ENCODE peak calls at places on chromosomes 1 and 21, in eight cellular contexts. R is psoas muscle, O is Calu3, Y is esophagus muscularis mucosa, N is Peyer's patch, E is tibial nerve, D is fibroblast of the aortic adventitia, H is esophagus squamous epithelium. G is an unnamed sample.

GRCh38 chr1:89671775-89672488 is 39.0 kb downstream of the LRRC8C start:
- DNase-seq in R (no peak), O (no peak), Y (no peak), N (no peak), E (no peak), D (no peak), H (no peak), G (no peak)

GRCh38 chr1:62962794-62963776 is 179.2 kb downstream of the ATG4C start:
- DNase-seq in R (no peak), O (peak), Y (no peak), N (peak), E (no peak), D (peak), H (no peak), G (peak)

GRCh38 chr1:241639653-241640148 is 468 bp downstream of the CHML start:
- DNase-seq in R (peak), O (peak), Y (no peak), N (peak), E (no peak), D (peak), H (no peak), G (peak)

GRCh38 chr1:243740255-243740999 is 109.6 kb downstream of the AKT3 start:
- DNase-seq in R (no peak), O (no peak), Y (no peak), N (no peak), E (no peak), D (peak), H (no peak), G (no peak)

GRCh38 chr1:50611675-50612074 is 188.4 kb upstream of the DMRTA2 start:
- DNase-seq in R (no peak), O (no peak), Y (no peak), N (no peak), E (no peak), D (no peak), H (no peak), G (no peak)

GRCh38 chr21:31518580-31518979 is 140.9 kb upstream of the SOD1 start:
- DNase-seq in R (no peak), O (no peak), Y (no peak), N (no peak), E (no peak), D (no peak), H (no peak), G (no peak)

GRCh38 chr1:154750681-154751665 is 119.1 kb downstream of the KCNN3 start:
- DNase-seq in R (no peak), O (no peak), Y (no peak), N (no peak), E (no peak), D (no peak), H (no peak), G (no peak)

GRCh38 chr1:56469640-56470371 is 109.6 kb downstream of the PLPP3 start:
- DNase-seq in R (no peak), O (no peak), Y (no peak), N (no peak), E (no peak), D (peak), H (no peak), G (no peak)

GRCh38 chr1:183278736-183279591 is 92.9 kb downstream of the LAMC2 start:
- DNase-seq in R (no peak), O (no peak), Y (no peak), N (no peak), E (no peak), D (peak), H (no peak), G (no peak)

GRCh38 chr1:209162651-209163050 is 420.9 kb upstream of the CAMK1G start:
- DNase-seq in R (no peak), O (no peak), Y (no peak), N (no peak), E (no peak), D (peak), H (no peak), G (no peak)

GRCh38 chr1:52365091-52365745 is 787 bp downstream of the CC2D1B start:
- DNase-seq in R (peak), O (peak), Y (no peak), N (peak), E (no peak), D (peak), H (no peak), G (peak)

GRCh38 chr1:110106013-110106941 is 6.0 kb upstream of the UBL4B start:
- DNase-seq in R (peak), O (peak), Y (no peak), N (peak), E (peak), D (peak), H (no peak), G (peak)
- TF ChIP-seq CTCF in R (peak), O (no peak), Y (peak), N (peak), E (peak), D (peak), H (peak), G (peak)

GRCh38 chr1:53541761-53542550 is 82.8 kb downstream of the DMRTB1 start:
- DNase-seq in R (peak), O (peak), Y (no peak), N (peak), E (no peak), D (peak), H (no peak), G (peak)
- TF ChIP-seq CTCF in R (peak), O (no peak), Y (no peak), N (peak), E (no peak), D (no peak), H (no peak), G (peak)

GRCh38 chr1:31939484-31940329 is 1.5 kb upstream of the PTP4A2 start:
- DNase-seq in R (peak), O (peak), Y (no peak), N (peak), E (no peak), D (peak), H (no peak), G (peak)
- TF ChIP-seq CTCF in R (peak), O (peak), Y (peak), N (peak), E (no peak), D (peak), H (peak), G (peak)

GRCh38 chr1:234265861-234266260 is 107.4 kb upstream of the COA6 start:
- DNase-seq in R (no peak), O (no peak), Y (no peak), N (no peak), E (no peak), D (no peak), H (no peak), G (no peak)

GRCh38 chr1:234262754-234263105 is 110.5 kb upstream of the COA6 start:
- DNase-seq in R (no peak), O (no peak), Y (no peak), N (no peak), E (no peak), D (no peak), H (no peak), G (no peak)

GRCh38 chr1:234262007-234262753 is 111.1 kb upstream of the COA6 start:
- DNase-seq in R (no peak), O (no peak), Y (no peak), N (no peak), E (no peak), D (no peak), H (no peak), G (no peak)

GRCh38 chr1:234264832-234265231 is 108.4 kb upstream of the COA6 start:
- DNase-seq in R (no peak), O (no peak), Y (no peak), N (no peak), E (no peak), D (no peak), H (no peak), G (no peak)

GRCh38 chr1:234265321-234265720 is 107.9 kb upstream of the COA6 start:
- DNase-seq in R (no peak), O (no peak), Y (no peak), N (no peak), E (no peak), D (no peak), H (no peak), G (no peak)
- TF ChIP-seq CTCF in R (no peak), O (no peak), Y (no peak), N (no peak), E (no peak), D (no peak), H (no peak), G (no peak)

DNA sequence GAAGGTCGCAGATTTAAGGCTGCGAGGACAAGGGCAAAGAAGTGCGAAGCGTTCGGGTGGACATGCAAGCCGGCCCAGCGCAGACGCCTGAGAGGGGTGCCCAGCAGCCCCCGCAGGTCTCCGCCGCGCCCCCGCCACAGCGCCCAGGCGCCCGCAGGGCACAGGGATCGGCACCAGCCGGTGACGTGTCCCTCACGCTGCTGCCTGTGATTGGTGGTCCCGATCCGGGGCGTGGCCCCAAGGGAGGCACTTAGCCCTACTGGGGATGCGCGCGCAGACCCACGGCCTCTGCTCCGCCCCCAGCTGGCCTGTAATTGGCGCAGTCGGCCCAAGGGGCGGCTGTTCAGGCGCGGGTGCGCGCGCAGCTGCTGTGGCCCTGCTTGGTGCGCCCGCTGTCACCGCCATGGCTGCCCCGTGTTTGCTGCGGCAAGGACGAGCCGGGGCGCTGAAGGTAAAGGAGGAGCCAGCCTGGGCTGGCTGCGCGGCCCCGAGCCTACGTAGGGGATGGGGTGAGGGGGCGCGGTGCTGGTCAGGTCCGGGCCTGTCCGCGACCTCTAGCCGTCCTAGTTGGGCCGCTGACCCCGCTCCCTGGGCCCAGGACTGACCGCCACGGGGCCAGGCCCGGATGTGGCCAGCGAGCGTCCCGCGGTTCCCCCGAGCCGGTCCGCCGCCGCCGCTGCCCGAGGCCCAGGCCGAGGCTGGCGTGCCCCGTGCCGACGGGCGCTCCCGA is at the start of gene NDUFV3:
- DNase-seq in R (peak), O (peak), Y (peak), N (peak), E (peak), D (peak), H (peak), G (peak)
- TF ChIP-seq CTCF in R (no peak), O (no peak), Y (no peak), N (peak), E (peak), D (no peak), H (peak), G (no peak)

DNA sequence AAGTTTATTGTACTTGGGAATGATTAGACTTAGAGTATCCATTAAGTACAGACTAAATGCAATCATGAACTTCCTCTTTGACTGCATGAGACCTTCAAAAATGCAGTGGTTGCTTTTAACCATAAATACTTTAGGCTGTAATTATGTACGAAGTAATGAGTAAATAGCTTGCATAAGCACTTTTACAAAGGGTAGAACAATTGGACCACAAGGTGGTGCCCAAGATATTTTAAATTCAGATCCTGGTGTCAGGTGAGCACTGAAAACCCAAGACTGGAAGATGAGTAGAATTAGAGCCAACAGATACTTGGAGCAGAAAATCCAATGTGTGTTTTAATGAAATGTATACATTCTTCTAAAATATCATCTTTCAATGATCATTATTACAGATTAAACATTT is 43.4 kb upstream of the RHOU start:
- DNase-seq in R (no peak), O (peak), Y (no peak), N (no peak), E (no peak), D (peak), H (no peak), G (peak)
- TF ChIP-seq CTCF in R (peak), O (peak), Y (peak), N (peak), E (no peak), D (peak), H (peak), G (no peak)

GRCh38 chr1:101357444-101357986 is 120.7 kb downstream of the S1PR1 start:
- DNase-seq in R (no peak), O (peak), Y (peak), N (peak), E (peak), D (peak), H (no peak), G (peak)
- TF ChIP-seq CTCF in R (peak), O (peak), Y (peak), N (peak), E (peak), D (peak), H (peak), G (peak)

GRCh38 chr1:171984262-171984661 is 143.0 kb downstream of the DNM3 start:
- DNase-seq in R (peak), O (no peak), Y (no peak), N (peak), E (no peak), D (peak), H (no peak), G (no peak)

GRCh38 chr1:171985639-171986038 is 144.3 kb downstream of the DNM3 start:
- DNase-seq in R (no peak), O (peak), Y (no peak), N (no peak), E (no peak), D (no peak), H (no peak), G (peak)

GRCh38 chr1:171988243-171988642 is 146.9 kb downstream of the DNM3 start:
- DNase-seq in R (no peak), O (no peak), Y (no peak), N (no peak), E (no peak), D (no peak), H (no peak), G (no peak)

GRCh38 chr1:171984850-171985485 is 143.7 kb downstream of the DNM3 start:
- DNase-seq in R (no peak), O (no peak), Y (no peak), N (peak), E (no peak), D (peak), H (no peak), G (no peak)

GRCh38 chr1:171983584-171983983 is 142.3 kb downstream of the DNM3 start:
- DNase-seq in R (no peak), O (peak), Y (no peak), N (no peak), E (no peak), D (peak), H (no peak), G (no peak)
- TF ChIP-seq CTCF in R (peak), O (no peak), Y (no peak), N (peak), E (peak), D (peak), H (no peak), G (peak)

GRCh38 chr21:21690068-21690665 is 692.0 kb downstream of the NCAM2 start:
- DNase-seq in R (no peak), O (no peak), Y (no peak), N (no peak), E (no peak), D (no peak), H (no peak), G (no peak)

DNA sequence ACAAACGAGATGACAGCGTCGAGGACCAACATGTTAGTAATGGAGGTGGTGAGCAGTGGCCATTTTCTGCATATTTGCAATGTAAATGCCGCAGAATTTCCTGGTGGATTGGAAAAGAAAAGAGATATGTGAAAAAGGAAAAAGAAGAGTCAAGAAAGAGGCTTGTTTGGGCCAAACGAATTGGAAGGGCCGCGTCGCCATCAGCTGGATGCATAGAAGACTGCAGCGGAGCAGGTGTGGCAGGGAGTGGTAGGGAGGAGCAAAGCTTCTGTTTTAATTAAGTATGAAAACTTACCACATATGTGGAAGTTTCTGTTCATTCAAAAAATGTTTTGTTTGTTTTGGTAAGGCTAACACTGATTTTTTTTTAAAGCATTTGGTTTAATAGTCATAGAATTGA is 690.7 kb downstream of the NCAM2 start:
- DNase-seq in R (peak), O (no peak), Y (no peak), N (no peak), E (no peak), D (peak), H (no peak), G (peak)
- TF ChIP-seq CTCF in R (peak), O (no peak), Y (no peak), N (no peak), E (peak), D (peak), H (no peak), G (peak)

G was measured in WERI-Rb-1.